ENCODE peak calls at places on chromosomes 3 and 15, in eight cellular contexts. B is left cardiac atrium; V is NCI-H774; H is T-helper 2 cell; Q is HEK293T; F is cerebellar cortex; D is hepatocyte; O is stimulated activated CD8-positive, alpha-beta memory T cell treated with anti-CD3 and anti-CD28 coated beads, Interleukin-4, amount 100 ng/mL, for 24 hours. K is an unnamed sample.

GRCh38 chr3:186985713-186986364 is 55.5 kb downstream of the ST6GAL1 start:
- DNase-seq in Q (no peak), O (no peak), B (no peak), F (no peak), V (no peak), H (no peak), D (no peak), K (no peak)

GRCh38 chr3:46669191-46669999 is 24.1 kb downstream of the ALS2CL start:
- DNase-seq in B (peak), H (no peak), D (no peak), V (no peak), Q (no peak), O (no peak), F (no peak), K (no peak)

GRCh38 chr3:76664816-76665215 is 375.1 kb upstream of the ROBO2 start:
- DNase-seq in Q (no peak), O (no peak), B (no peak), D (no peak), V (no peak), H (no peak), F (no peak), K (no peak)

GRCh38 chr3:138824114-138824506 is 10.6 kb downstream of the PIK3CB start:
- DNase-seq in F (no peak), V (no peak), B (no peak), O (no peak), D (no peak), Q (no peak), H (no peak), K (no peak)

GRCh38 chr3:16374047-16375019 is 109.3 kb downstream of the OXNAD1 start:
- DNase-seq in O (no peak), Q (no peak), F (peak), H (peak), D (no peak), V (no peak), B (no peak), K (no peak)

GRCh38 chr3:38349684-38350359 is 3.2 kb downstream of the XYLB start:
- DNase-seq in B (no peak), V (no peak), Q (no peak), H (no peak), O (no peak), D (no peak), F (no peak), K (no peak)

GRCh38 chr3:46778101-46778500 is 60.4 kb upstream of the PRSS50 start:
- DNase-seq in O (no peak), V (no peak), H (no peak), Q (no peak), B (no peak), D (no peak), F (no peak), K (no peak)

GRCh38 chr15:70250208-70251201 is 152.8 kb upstream of the TLE3 start:
- DNase-seq in Q (no peak), F (no peak), B (no peak), V (no peak), D (no peak), H (no peak), O (no peak), K (no peak)

GRCh38 chr3:46395210-46395661 is 11.6 kb downstream of the CCR5AS start:
- DNase-seq in B (no peak), H (no peak), Q (no peak), O (no peak), D (peak), F (no peak), V (no peak), K (no peak)

GRCh38 chr3:66413151-66413751 is 87.6 kb downstream of the LRIG1 start:
- DNase-seq in O (no peak), H (no peak), B (peak), F (no peak), V (no peak), Q (no peak), D (no peak), K (peak)

GRCh38 chr3:150830094-150830681 is 67.2 kb upstream of the SIAH2 start:
- DNase-seq in Q (peak), H (no peak), B (no peak), F (peak), O (no peak), V (no peak), D (peak), K (no peak)

GRCh38 chr15:61186905-61187865 is 41.9 kb downstream of the RORA start:
- DNase-seq in V (no peak), B (peak), Q (no peak), H (no peak), D (no peak), O (no peak), F (peak), K (no peak)

GRCh38 chr15:71338251-71338650 is 223.0 kb downstream of the THSD4 start:
- DNase-seq in V (no peak), O (no peak), H (no peak), B (no peak), D (no peak), F (no peak), Q (no peak), K (no peak)

GRCh38 chr3:14403636-14404395 is 1.4 kb downstream of the SLC6A6 start:
- DNase-seq in H (no peak), F (peak), O (no peak), V (no peak), D (peak), Q (no peak), B (peak), K (no peak)

GRCh38 chr3:148943531-148944200 is 47.7 kb upstream of the GYG1 start:
- DNase-seq in B (no peak), H (peak), F (peak), D (peak), Q (peak), O (no peak), V (peak), K (peak)

GRCh38 chr3:160006282-160007163 is 17.9 kb downstream of the IL12A start:
- DNase-seq in V (peak), D (peak), B (peak), Q (peak), F (peak), H (no peak), O (no peak), K (peak)

GRCh38 chr15:55250392-55250791 is 39.2 kb downstream of the RAB27A start:
- DNase-seq in H (no peak), V (no peak), O (no peak), F (no peak), B (no peak), Q (no peak), D (peak), K (peak)

GRCh38 chr3:148253713-148254112 is 444.0 kb upstream of the AGTR1 start:
- DNase-seq in B (no peak), D (no peak), Q (no peak), H (no peak), V (no peak), F (no peak), O (no peak), K (no peak)

GRCh38 chr15:42194502-42194901 is 13.6 kb downstream of the VPS39 start:
- DNase-seq in V (no peak), B (no peak), O (no peak), D (peak), F (no peak), H (no peak), Q (no peak), K (peak)

K was measured in stromal cell of bone marrow.